ENCODE peak calls at places on chromosomes 13 and 19, in nine cellular contexts. C, X, J, R, E, Q, K, Z and O are unnamed samples.
A peak's percentile ranks its signal among the peaks of the same experiment; 100 is the strongest.

GRCh38 chr19:39871362-39871761 is 25.2 kb upstream of the FBL start:
- DNase-seq in C (no peak), X (no peak), J (no peak), R (no peak), E (no peak), Q (no peak), K (no peak), Z (no peak), O (no peak)

GRCh38 chr13:42969558-42970172 is 22.4 kb downstream of the EPSTI1 start:
- DNase-seq in C (no peak), X (no peak), J (peak; percentile 91), R (peak; percentile 45), E (peak; percentile 63), Q (no peak), K (peak; percentile 90), Z (peak; percentile 85), O (peak; percentile 50)

GRCh38 chr13:113874579-113875428 is 10.9 kb upstream of the GAS6 start:
- DNase-seq in C (no peak), X (no peak), J (no peak), R (no peak), E (no peak), Q (no peak), K (no peak), Z (no peak), O (no peak)

GRCh38 chr13:22596157-22596863 is 584.5 kb upstream of the SGCG start:
- DNase-seq in C (no peak), X (peak; percentile 5), J (no peak), R (no peak), E (no peak), Q (no peak), K (no peak), Z (peak; percentile 53), O (no peak)

GRCh38 chr13:54183166-54183565 is 1154.6 kb downstream of the OLFM4 start:
- DNase-seq in C (no peak), X (no peak), J (no peak), R (no peak), E (no peak), Q (no peak), K (no peak), Z (no peak), O (no peak)

GRCh38 chr19:29858000-29858596 is 46.3 kb downstream of the CCNE1 start:
- DNase-seq in C (no peak), X (no peak), J (no peak), R (no peak), E (no peak), Q (no peak), K (peak; percentile 22), Z (peak; percentile 54), O (no peak)

GRCh38 chr13:26719356-26719945 is 41.1 kb downstream of the GPR12 start:
- DNase-seq in C (no peak), X (no peak), J (no peak), R (no peak), E (peak; percentile 3), Q (no peak), K (no peak), Z (no peak), O (no peak)

GRCh38 chr13:44108345-44108858 is 228.7 kb downstream of the LACC1 start:
- DNase-seq in C (no peak), X (no peak), J (no peak), R (no peak), E (no peak), Q (no peak), K (no peak), Z (no peak), O (no peak)

GRCh38 chr13:63774133-63774532 is 2358.5 kb upstream of the PCDH20 start:
- DNase-seq in C (no peak), X (no peak), J (no peak), R (no peak), E (no peak), Q (no peak), K (no peak), Z (no peak), O (no peak)

GRCh38 chr13:100029930-100030329 is 48.3 kb downstream of the ZIC2 start:
- DNase-seq in C (no peak), X (no peak), J (no peak), R (no peak), E (no peak), Q (no peak), K (no peak), Z (no peak), O (no peak)

GRCh38 chr19:19274146-19274545 is 1.0 kb upstream of the TM6SF2 start:
- DNase-seq in C (no peak), X (no peak), J (no peak), R (no peak), E (no peak), Q (no peak), K (no peak), Z (no peak), O (no peak)

GRCh38 chr19:47523473-47523872 is 8.6 kb upstream of the NAPA start:
- DNase-seq in C (no peak), X (no peak), J (no peak), R (no peak), E (no peak), Q (no peak), K (no peak), Z (no peak), O (no peak)

GRCh38 chr19:42081584-42082258 is 5.8 kb downstream of the ZNF574 start:
- DNase-seq in C (no peak), X (no peak), J (no peak), R (no peak), E (peak; percentile 64), Q (peak; percentile 29), K (no peak), Z (no peak), O (no peak)

GRCh38 chr13:112249644-112250610 is 126.2 kb upstream of the SPACA7 start:
- DNase-seq in C (no peak), X (no peak), J (peak; percentile 65), R (no peak), E (no peak), Q (no peak), K (no peak), Z (no peak), O (no peak)

GRCh38 chr19:3818479-3818878 is 32.3 kb upstream of the MATK start:
- DNase-seq in C (peak; percentile 20), X (peak; percentile 5), J (no peak), R (no peak), E (peak; percentile 16), Q (peak; percentile 43), K (no peak), Z (peak; percentile 17), O (no peak)

GRCh38 chr19:54311486-54311885 is 1.5 kb downstream of the LILRA5 start:
- DNase-seq in C (no peak), X (no peak), J (no peak), R (no peak), E (no peak), Q (no peak), K (no peak), Z (no peak), O (no peak)

GRCh38 chr19:42076375-42076944 is 494 bp downstream of the ZNF574 start:
- DNase-seq in C (no peak), X (no peak), J (no peak), R (peak; percentile 15), E (no peak), Q (no peak), K (peak; percentile 42), Z (no peak), O (no peak)